ENCODE peak calls at places on chromosomes 7 and 10, in five cellular contexts. I is T-helper 2 cell, V is EL, Q is erythroblast, G is NCI-H446 treated with DMSO at 0.1 percent for 48 hours. D is an unnamed sample.

GRCh38 chr10:131641231-131641630 is 259.6 kb upstream of the PPP2R2D start:
- DNase-seq in I (no peak), V (no peak), Q (no peak), G (no peak), D (no peak)

GRCh38 chr7:36161996-36162395 is 8.9 kb downstream of the EEPD1 start:
- DNase-seq in I (no peak), V (no peak), Q (no peak), G (no peak), D (no peak)

GRCh38 chr7:151755131-151755787 is 121.7 kb downstream of the PRKAG2 start:
- DNase-seq in I (no peak), V (peak), Q (no peak), G (no peak), D (no peak)

GRCh38 chr10:103394180-103394579 is 2.1 kb downstream of the ATP5MK start:
- DNase-seq in I (no peak), V (no peak), Q (peak), G (no peak), D (no peak)

GRCh38 chr10:72564596-72564995 is 61.3 kb downstream of the MICU1 start:
- DNase-seq in I (no peak), V (peak), Q (no peak), G (no peak), D (no peak)

GRCh38 chr10:25028711-25029110 is 12.3 kb downstream of the THNSL1 start:
- DNase-seq in I (no peak), V (peak), Q (no peak), G (no peak), D (no peak)

GRCh38 chr7:13713092-13713491 is 276.4 kb downstream of the ETV1 start:
- DNase-seq in I (no peak), V (no peak), Q (no peak), G (no peak), D (no peak)

GRCh38 chr7:2405601-2406345 is 2.4 kb downstream of the CHST12 start:
- DNase-seq in I (no peak), V (no peak), Q (peak), G (no peak), D (peak)

GRCh38 chr7:143185551-143185950 is 2.3 kb downstream of the TAS2R39 start:
- DNase-seq in I (no peak), V (no peak), Q (no peak), G (no peak), D (no peak)

GRCh38 chr7:98186452-98187137 is 24.6 kb upstream of the BHLHA15 start:
- DNase-seq in I (no peak), V (peak), Q (peak), G (no peak), D (no peak)